ENCODE peak calls at places on chromosome 7, in eight cellular contexts. One of them, this sample, is unnamed.

GRCh38 chr7:132500727-132501410 is 75.4 kb downstream of the PLXNA4 start:
- DNase-seq in colonic mucosa: peak
- DNase-seq in EH: peak
- DNase-seq in NCI-H1105: no peak
- DNase-seq in T-helper 9 cell: no peak
- DNase-seq in lower leg skin: no peak
- DNase-seq in astrocyte of the cerebellum: peak
- DNase-seq in activated CD4-positive, alpha-beta T cell treated with anti-CD3 and anti-CD28 coated beads, Interleukin-2, amount 50 U/mL, for 4 hours: no peak
- DNase-seq in this sample: no peak

GRCh38 chr7:16007911-16008310 is 321.4 kb upstream of the MEOX2 start:
- DNase-seq in activated CD4-positive, alpha-beta T cell treated with anti-CD3 and anti-CD28 coated beads, Interleukin-2, amount 50 U/mL, for 4 hours: no peak
- DNase-seq in lower leg skin: no peak
- DNase-seq in colonic mucosa: no peak
- DNase-seq in astrocyte of the cerebellum: no peak
- DNase-seq in NCI-H1105: no peak
- DNase-seq in EH: peak
- DNase-seq in T-helper 9 cell: no peak
- DNase-seq in this sample: no peak

GRCh38 chr7:126657599-126658358 is 595.0 kb downstream of the GRM8 start:
- DNase-seq in colonic mucosa: no peak
- DNase-seq in EH: no peak
- DNase-seq in T-helper 9 cell: no peak
- DNase-seq in NCI-H1105: no peak
- DNase-seq in activated CD4-positive, alpha-beta T cell treated with anti-CD3 and anti-CD28 coated beads, Interleukin-2, amount 50 U/mL, for 4 hours: no peak
- DNase-seq in lower leg skin: no peak
- DNase-seq in astrocyte of the cerebellum: no peak
- DNase-seq in this sample: no peak

GRCh38 chr7:105096306-105096705 is 82.3 kb downstream of the KMT2E start:
- DNase-seq in astrocyte of the cerebellum: no peak
- DNase-seq in EH: no peak
- DNase-seq in NCI-H1105: no peak
- DNase-seq in activated CD4-positive, alpha-beta T cell treated with anti-CD3 and anti-CD28 coated beads, Interleukin-2, amount 50 U/mL, for 4 hours: no peak
- DNase-seq in lower leg skin: no peak
- DNase-seq in T-helper 9 cell: no peak
- DNase-seq in colonic mucosa: no peak
- DNase-seq in this sample: no peak

GRCh38 chr7:134625571-134625970 is 21.1 kb upstream of the BPGM start:
- DNase-seq in activated CD4-positive, alpha-beta T cell treated with anti-CD3 and anti-CD28 coated beads, Interleukin-2, amount 50 U/mL, for 4 hours: no peak
- DNase-seq in astrocyte of the cerebellum: no peak
- DNase-seq in lower leg skin: no peak
- DNase-seq in NCI-H1105: no peak
- DNase-seq in EH: peak
- DNase-seq in T-helper 9 cell: no peak
- DNase-seq in colonic mucosa: no peak
- DNase-seq in this sample: no peak

GRCh38 chr7:100604976-100605911 is 3.1 kb downstream of the PCOLCE start:
- DNase-seq in colonic mucosa: peak
- DNase-seq in activated CD4-positive, alpha-beta T cell treated with anti-CD3 and anti-CD28 coated beads, Interleukin-2, amount 50 U/mL, for 4 hours: no peak
- DNase-seq in astrocyte of the cerebellum: no peak
- DNase-seq in lower leg skin: no peak
- DNase-seq in T-helper 9 cell: no peak
- DNase-seq in EH: no peak
- DNase-seq in NCI-H1105: no peak
- DNase-seq in this sample: no peak

GRCh38 chr7:39709768-39710291 is 86.5 kb downstream of the RALA start:
- DNase-seq in NCI-H1105: peak
- DNase-seq in EH: peak
- DNase-seq in astrocyte of the cerebellum: peak
- DNase-seq in lower leg skin: no peak
- DNase-seq in colonic mucosa: no peak
- DNase-seq in activated CD4-positive, alpha-beta T cell treated with anti-CD3 and anti-CD28 coated beads, Interleukin-2, amount 50 U/mL, for 4 hours: no peak
- DNase-seq in T-helper 9 cell: no peak
- DNase-seq in this sample: no peak

GRCh38 chr7:45897042-45897690 is 8.9 kb downstream of the IGFBP1 start:
- DNase-seq in lower leg skin: no peak
- DNase-seq in NCI-H1105: no peak
- DNase-seq in colonic mucosa: no peak
- DNase-seq in T-helper 9 cell: no peak
- DNase-seq in EH: peak
- DNase-seq in activated CD4-positive, alpha-beta T cell treated with anti-CD3 and anti-CD28 coated beads, Interleukin-2, amount 50 U/mL, for 4 hours: no peak
- DNase-seq in astrocyte of the cerebellum: peak
- DNase-seq in this sample: no peak

GRCh38 chr7:72438491-72438890 is 26.4 kb upstream of the CALN1 start:
- DNase-seq in T-helper 9 cell: no peak
- DNase-seq in astrocyte of the cerebellum: no peak
- DNase-seq in colonic mucosa: no peak
- DNase-seq in EH: no peak
- DNase-seq in NCI-H1105: no peak
- DNase-seq in activated CD4-positive, alpha-beta T cell treated with anti-CD3 and anti-CD28 coated beads, Interleukin-2, amount 50 U/mL, for 4 hours: no peak
- DNase-seq in lower leg skin: no peak
- DNase-seq in this sample: no peak

GRCh38 chr7:151437163-151437553 is 2.8 kb downstream of the CRYGN start:
- DNase-seq in lower leg skin: no peak
- DNase-seq in astrocyte of the cerebellum: no peak
- DNase-seq in NCI-H1105: no peak
- DNase-seq in colonic mucosa: no peak
- DNase-seq in EH: no peak
- DNase-seq in activated CD4-positive, alpha-beta T cell treated with anti-CD3 and anti-CD28 coated beads, Interleukin-2, amount 50 U/mL, for 4 hours: no peak
- DNase-seq in T-helper 9 cell: no peak
- DNase-seq in this sample: no peak

GRCh38 chr7:303425-303824 is 13.5 kb downstream of the FOXL3 start:
- DNase-seq in EH: no peak
- DNase-seq in lower leg skin: peak
- DNase-seq in astrocyte of the cerebellum: no peak
- DNase-seq in activated CD4-positive, alpha-beta T cell treated with anti-CD3 and anti-CD28 coated beads, Interleukin-2, amount 50 U/mL, for 4 hours: no peak
- DNase-seq in NCI-H1105: no peak
- DNase-seq in colonic mucosa: no peak
- DNase-seq in T-helper 9 cell: no peak
- DNase-seq in this sample: no peak

GRCh38 chr7:149846436-149847046 is 8.4 kb downstream of the ZNF862 start:
- DNase-seq in NCI-H1105: no peak
- DNase-seq in activated CD4-positive, alpha-beta T cell treated with anti-CD3 and anti-CD28 coated beads, Interleukin-2, amount 50 U/mL, for 4 hours: no peak
- DNase-seq in colonic mucosa: no peak
- DNase-seq in astrocyte of the cerebellum: no peak
- DNase-seq in T-helper 9 cell: no peak
- DNase-seq in EH: no peak
- DNase-seq in lower leg skin: no peak
- DNase-seq in this sample: no peak

GRCh38 chr7:75931676-75932075 is 16.7 kb downstream of the POR start:
- DNase-seq in colonic mucosa: no peak
- DNase-seq in astrocyte of the cerebellum: no peak
- DNase-seq in activated CD4-positive, alpha-beta T cell treated with anti-CD3 and anti-CD28 coated beads, Interleukin-2, amount 50 U/mL, for 4 hours: no peak
- DNase-seq in T-helper 9 cell: no peak
- DNase-seq in EH: no peak
- DNase-seq in lower leg skin: no peak
- DNase-seq in NCI-H1105: peak
- DNase-seq in this sample: no peak

GRCh38 chr7:134709197-134709596 is 62.5 kb downstream of the BPGM start:
- DNase-seq in colonic mucosa: no peak
- DNase-seq in activated CD4-positive, alpha-beta T cell treated with anti-CD3 and anti-CD28 coated beads, Interleukin-2, amount 50 U/mL, for 4 hours: no peak
- DNase-seq in astrocyte of the cerebellum: no peak
- DNase-seq in T-helper 9 cell: no peak
- DNase-seq in NCI-H1105: no peak
- DNase-seq in lower leg skin: no peak
- DNase-seq in EH: peak
- DNase-seq in this sample: no peak

GRCh38 chr7:157851501-157852067 is 514.8 kb downstream of the DNAJB6 start:
- DNase-seq in lower leg skin: peak
- DNase-seq in EH: no peak
- DNase-seq in T-helper 9 cell: peak
- DNase-seq in NCI-H1105: peak
- DNase-seq in activated CD4-positive, alpha-beta T cell treated with anti-CD3 and anti-CD28 coated beads, Interleukin-2, amount 50 U/mL, for 4 hours: peak
- DNase-seq in astrocyte of the cerebellum: no peak
- DNase-seq in colonic mucosa: peak
- DNase-seq in this sample: peak

GRCh38 chr7:68269410-68269809 is 1272.8 kb downstream of the TYW1 start:
- DNase-seq in colonic mucosa: no peak
- DNase-seq in astrocyte of the cerebellum: peak
- DNase-seq in lower leg skin: no peak
- DNase-seq in T-helper 9 cell: no peak
- DNase-seq in activated CD4-positive, alpha-beta T cell treated with anti-CD3 and anti-CD28 coated beads, Interleukin-2, amount 50 U/mL, for 4 hours: no peak
- DNase-seq in NCI-H1105: no peak
- DNase-seq in EH: no peak
- DNase-seq in this sample: no peak

GRCh38 chr7:158067219-158067930 is 520.2 kb downstream of the PTPRN2 start:
- DNase-seq in T-helper 9 cell: no peak
- DNase-seq in astrocyte of the cerebellum: no peak
- DNase-seq in EH: no peak
- DNase-seq in colonic mucosa: no peak
- DNase-seq in lower leg skin: no peak
- DNase-seq in NCI-H1105: no peak
- DNase-seq in activated CD4-positive, alpha-beta T cell treated with anti-CD3 and anti-CD28 coated beads, Interleukin-2, amount 50 U/mL, for 4 hours: no peak
- DNase-seq in this sample: no peak

This sample was measured in HCT116.